ENCODE peak calls at places on chromosomes 13 and 19, in four cellular contexts. H is H1, S is HL-60, G is K562. A is an unnamed sample.

GRCh38 chr19:33440241-33440640 is 66.7 kb downstream of the CEBPG start:
- DNase-seq in S (no peak), G (no peak), H (no peak), A (no peak)

GRCh38 chr19:9075064-9075964 is 11.5 kb upstream of the OR1M1 start:
- DNase-seq in S (no peak), G (peak), H (peak), A (peak)

GRCh38 chr13:32126756-32127155 is 95.2 kb downstream of the FRY start:
- DNase-seq in S (no peak), G (no peak), H (no peak), A (no peak)

GRCh38 chr19:29769997-29770396 is 41.8 kb upstream of the CCNE1 start:
- DNase-seq in S (no peak), H (no peak), G (no peak), A (no peak)

GRCh38 chr19:3699071-3699740 is 1.1 kb downstream of the PIP5K1C start:
- DNase-seq in H (no peak), S (peak), G (peak), A (peak)

GRCh38 chr19:41441321-41441945 is 1.5 kb upstream of the ERICH4 start:
- DNase-seq in H (no peak), G (no peak), S (no peak), A (no peak)

GRCh38 chr19:17061205-17061604 is 14.0 kb downstream of the HAUS8 start:
- DNase-seq in G (no peak), H (no peak), S (no peak), A (no peak)

GRCh38 chr19:1587872-1588271 is 4.8 kb downstream of the MBD3 start:
- DNase-seq in G (no peak), S (no peak), H (no peak), A (no peak)

DNA sequence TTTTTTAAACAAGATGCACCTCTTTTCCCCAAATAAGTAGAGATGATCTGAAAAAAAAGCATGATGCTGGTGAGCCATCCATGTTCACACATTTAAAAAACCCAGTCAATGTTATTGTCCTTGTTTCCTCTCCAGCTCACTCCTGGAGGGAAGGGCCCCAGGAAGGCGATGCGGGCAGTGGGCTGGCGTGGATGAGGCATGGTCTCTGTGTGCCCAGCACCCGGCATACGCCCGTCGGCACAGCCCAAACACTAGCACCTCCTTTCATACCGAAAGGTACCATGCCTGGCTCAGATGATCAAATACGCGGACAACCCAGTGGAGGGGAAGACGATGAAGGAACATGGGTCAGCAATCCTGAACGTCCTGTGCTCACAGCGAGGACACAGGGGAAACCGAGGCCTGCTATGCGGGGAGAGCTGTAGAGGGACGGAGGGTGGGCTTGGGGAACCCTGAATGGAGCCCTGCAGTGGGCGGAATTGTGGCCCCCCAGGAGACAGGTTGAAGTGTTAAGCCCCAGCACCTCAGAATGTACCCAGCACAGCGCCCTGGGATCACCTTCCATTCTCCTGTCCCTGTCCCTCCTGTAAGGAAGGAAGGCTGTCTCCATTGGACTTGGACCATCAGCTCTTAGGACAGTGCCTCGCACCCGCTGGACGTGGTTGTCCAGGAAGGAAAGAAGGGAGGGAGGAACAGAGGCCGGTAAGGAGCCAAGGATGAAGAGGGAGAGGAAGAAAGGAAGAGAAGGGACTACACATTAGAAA is 49.4 kb downstream of the SOX1 start:
- DNase-seq in G (no peak), S (no peak), H (no peak), A (no peak)
- TF ChIP-seq GABPA in G (no peak), S (no peak), H (no peak), A (no peak)

GRCh38 chr13:102729560-102730275 is 34.9 kb upstream of the METTL21C start:
- DNase-seq in G (no peak), H (no peak), S (no peak), A (no peak)

GRCh38 chr13:102726430-102726829 is 31.6 kb upstream of the METTL21C start:
- DNase-seq in H (no peak), G (no peak), S (no peak), A (no peak)

GRCh38 chr13:102721800-102722231 is 27.0 kb upstream of the METTL21C start:
- DNase-seq in S (no peak), G (no peak), H (no peak), A (no peak)

DNA sequence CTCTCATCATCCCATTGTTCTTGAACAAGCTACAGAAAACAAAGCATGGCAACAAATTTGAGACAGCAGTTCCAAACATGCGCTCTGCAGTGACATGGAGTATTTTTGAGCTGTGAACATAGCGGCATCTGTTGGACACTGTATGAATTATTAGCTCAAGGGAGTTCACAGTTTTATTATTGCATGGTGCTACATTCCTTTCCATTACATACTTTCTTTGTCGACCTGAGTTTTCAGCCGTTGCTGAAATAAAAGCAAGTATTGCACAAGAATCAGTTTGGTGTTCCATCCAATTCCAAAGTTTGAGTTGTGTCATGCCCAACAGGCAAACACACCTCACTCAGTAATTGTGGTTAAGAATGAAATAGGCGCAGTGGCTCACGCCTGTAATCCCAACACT is 30.1 kb upstream of the METTL21C start:
- DNase-seq in H (no peak), G (no peak), S (no peak), A (peak)
- TF ChIP-seq GABPA in H (no peak), G (no peak), S (no peak), A (no peak)

DNA sequence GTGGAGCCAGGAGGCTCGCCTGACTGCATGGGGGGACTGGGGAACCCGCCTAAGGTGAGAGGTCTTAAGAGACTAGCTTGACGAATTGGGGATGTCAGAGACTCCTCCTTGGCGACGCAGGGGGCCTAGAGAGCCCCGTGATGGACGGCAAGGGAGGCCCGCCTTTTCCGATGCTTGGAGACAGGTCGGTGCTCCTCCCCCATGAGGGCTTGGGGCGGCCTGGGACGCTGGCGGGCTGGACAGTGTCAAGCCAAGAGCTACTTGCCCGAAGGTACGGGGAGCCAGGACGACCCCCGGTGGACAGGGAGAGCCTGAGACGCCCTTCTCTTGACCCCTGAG is 636 bp downstream of the SDHAF1 start:
- DNase-seq in H (no peak), G (peak), S (peak), A (peak)
- TF ChIP-seq GABPA in H (no peak), G (no peak), S (no peak), A (peak)

GRCh38 chr13:34412817-34413365 is 529.2 kb upstream of the NBEA start:
- DNase-seq in H (no peak), G (no peak), S (no peak), A (no peak)
- TF ChIP-seq GABPA in H (no peak), G (no peak), S (no peak), A (no peak)

DNA sequence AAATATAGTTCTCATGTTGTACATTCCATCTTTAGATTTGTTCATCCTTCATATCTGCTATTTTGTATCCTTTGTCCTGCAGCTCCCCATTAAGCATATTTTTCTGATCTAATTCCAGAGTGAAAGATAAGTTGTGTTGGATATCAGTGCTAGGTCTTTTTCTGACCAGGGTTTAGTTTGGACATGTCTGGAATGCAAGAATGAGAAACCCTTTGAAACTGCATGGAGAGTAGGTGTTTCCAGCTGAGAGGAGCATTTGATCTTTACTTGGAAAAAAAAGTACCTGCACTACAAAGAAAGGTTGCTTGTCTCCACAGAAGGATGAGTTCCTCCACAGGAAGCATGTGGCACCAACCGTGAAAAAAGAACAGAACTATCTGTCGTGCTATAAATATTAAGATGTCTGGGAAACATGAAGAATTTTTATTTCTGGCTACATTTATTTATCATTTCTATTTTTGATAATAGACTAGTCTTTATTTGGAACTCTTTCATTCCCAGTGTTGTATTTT is 36.6 kb upstream of the MED4 start:
- DNase-seq in S (no peak), G (no peak), H (no peak), A (no peak)
- TF ChIP-seq GABPA in S (no peak), G (no peak), H (no peak), A (no peak)